ENCODE peak calls at places on chromosome 4, in four cellular contexts. M is HCT116, V is HepG2, W is K562. D is an unnamed sample.
A peak's percentile ranks its signal among the peaks of the same experiment; 100 is the strongest.

GRCh38 chr4:151407466-151408379 is 1.3 kb upstream of the FHIP1A start:
- DNase-seq in M (no peak), V (no peak), W (no peak), D (peak; percentile 28)

GRCh38 chr4:153152453-153153338 is 51.5 kb upstream of the TRIM2 start:
- DNase-seq in M (no peak), V (no peak), W (no peak), D (peak; percentile 77)

GRCh38 chr4:61533140-61533539 is 333.0 kb downstream of the ADGRL3 start:
- DNase-seq in M (no peak), V (no peak), W (no peak), D (no peak)

GRCh38 chr4:173009129-173009823 is 159.3 kb upstream of the GALNT7 start:
- DNase-seq in M (no peak), V (no peak), W (no peak), D (no peak)

GRCh38 chr4:114038762-114039392 is 59.4 kb upstream of the ARSJ start:
- DNase-seq in M (no peak), V (peak; percentile 9), W (no peak), D (no peak)

GRCh38 chr4:60863442-60863841 is 336.7 kb upstream of the ADGRL3 start:
- DNase-seq in M (no peak), V (no peak), W (no peak), D (no peak)

GRCh38 chr4:118973295-118973694 is 84.6 kb downstream of the SYNPO2 start:
- DNase-seq in M (no peak), V (no peak), W (no peak), D (no peak)

GRCh38 chr4:2254665-2255500 is 7.0 kb downstream of the MXD4 start:
- DNase-seq in M (no peak), V (no peak), W (no peak), D (peak; percentile 23)

GRCh38 chr4:156773648-156774357 is 197.8 kb downstream of the PDGFC start:
- DNase-seq in M (no peak), V (no peak), W (no peak), D (no peak)

GRCh38 chr4:140609548-140610425 is 41.0 kb upstream of the UCP1 start:
- DNase-seq in M (peak; percentile 41), V (peak; percentile 53), W (peak; percentile 22), D (peak; percentile 83)

GRCh38 chr4:25397305-25397704 is 20.2 kb downstream of the ANAPC4 start:
- DNase-seq in M (no peak), V (no peak), W (no peak), D (no peak)

GRCh38 chr4:100519205-100519604 is 1.4 kb upstream of the EMCN start:
- DNase-seq in M (no peak), V (no peak), W (no peak), D (no peak)

GRCh38 chr4:76539979-76540378 is 105.0 kb downstream of the SHROOM3 start:
- DNase-seq in M (no peak), V (no peak), W (no peak), D (no peak)
- TF ChIP-seq ELF1 in M (no peak), V (no peak), W (no peak), D (no peak)

DNA sequence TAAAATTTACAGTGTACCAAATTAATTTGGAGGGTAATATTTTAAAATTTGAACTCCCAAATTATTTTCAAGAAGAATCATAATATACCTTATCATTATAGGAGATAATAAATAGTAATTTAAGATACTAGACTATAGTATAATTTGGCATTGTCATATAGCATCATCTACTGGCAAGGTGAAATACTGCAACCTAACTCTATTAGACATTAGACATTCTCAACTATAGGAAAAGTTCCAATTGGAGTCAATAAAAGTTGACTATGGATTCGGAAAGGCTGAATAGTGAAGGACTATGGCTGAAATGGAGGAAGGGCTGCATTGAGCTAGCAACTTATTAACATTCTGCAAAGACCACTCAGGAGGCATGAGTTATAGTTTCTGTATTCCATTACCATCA is 113.0 kb downstream of the PRDM5 start:
- DNase-seq in M (no peak), V (no peak), W (no peak), D (no peak)
- TF ChIP-seq CTCF in M (peak; percentile 48), V (no peak), W (peak; percentile 38), D (peak; percentile 49)

GRCh38 chr4:65865489-65865888 is 195.2 kb upstream of the EPHA5 start:
- DNase-seq in M (no peak), V (peak; percentile 13), W (no peak), D (peak; percentile 2)
- TF ChIP-seq ELF1 in M (no peak), V (no peak), W (no peak), D (no peak)

DNA sequence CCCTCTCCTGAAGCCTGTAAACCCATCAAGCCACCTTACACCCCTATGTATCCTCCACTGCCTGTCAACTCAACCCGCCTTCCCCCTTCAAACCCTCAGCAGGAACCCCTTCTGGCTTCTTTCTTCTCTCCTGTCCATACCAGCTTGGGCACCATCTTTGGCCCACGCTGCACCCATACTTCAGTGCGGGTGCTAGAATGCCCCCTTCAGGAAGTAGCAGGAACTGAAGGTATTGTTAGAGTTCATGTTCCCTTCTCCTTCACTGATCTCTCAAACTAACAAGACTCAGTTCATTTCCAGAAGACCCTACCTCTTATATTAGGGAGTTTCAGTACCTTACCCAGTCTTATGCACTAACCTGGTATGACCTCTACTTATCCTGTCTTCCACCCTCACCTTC is 1.5 kb upstream of the UGT2B17 start:
- DNase-seq in M (no peak), V (no peak), W (no peak), D (no peak)
- TF ChIP-seq CTCF in M (peak; percentile 33), V (no peak), W (no peak), D (no peak)

GRCh38 chr4:126977306-126977705 is 655.5 kb upstream of the INTU start:
- DNase-seq in M (no peak), V (no peak), W (no peak), D (no peak)
- TF ChIP-seq ELF1 in M (no peak), V (no peak), W (no peak), D (no peak)

DNA sequence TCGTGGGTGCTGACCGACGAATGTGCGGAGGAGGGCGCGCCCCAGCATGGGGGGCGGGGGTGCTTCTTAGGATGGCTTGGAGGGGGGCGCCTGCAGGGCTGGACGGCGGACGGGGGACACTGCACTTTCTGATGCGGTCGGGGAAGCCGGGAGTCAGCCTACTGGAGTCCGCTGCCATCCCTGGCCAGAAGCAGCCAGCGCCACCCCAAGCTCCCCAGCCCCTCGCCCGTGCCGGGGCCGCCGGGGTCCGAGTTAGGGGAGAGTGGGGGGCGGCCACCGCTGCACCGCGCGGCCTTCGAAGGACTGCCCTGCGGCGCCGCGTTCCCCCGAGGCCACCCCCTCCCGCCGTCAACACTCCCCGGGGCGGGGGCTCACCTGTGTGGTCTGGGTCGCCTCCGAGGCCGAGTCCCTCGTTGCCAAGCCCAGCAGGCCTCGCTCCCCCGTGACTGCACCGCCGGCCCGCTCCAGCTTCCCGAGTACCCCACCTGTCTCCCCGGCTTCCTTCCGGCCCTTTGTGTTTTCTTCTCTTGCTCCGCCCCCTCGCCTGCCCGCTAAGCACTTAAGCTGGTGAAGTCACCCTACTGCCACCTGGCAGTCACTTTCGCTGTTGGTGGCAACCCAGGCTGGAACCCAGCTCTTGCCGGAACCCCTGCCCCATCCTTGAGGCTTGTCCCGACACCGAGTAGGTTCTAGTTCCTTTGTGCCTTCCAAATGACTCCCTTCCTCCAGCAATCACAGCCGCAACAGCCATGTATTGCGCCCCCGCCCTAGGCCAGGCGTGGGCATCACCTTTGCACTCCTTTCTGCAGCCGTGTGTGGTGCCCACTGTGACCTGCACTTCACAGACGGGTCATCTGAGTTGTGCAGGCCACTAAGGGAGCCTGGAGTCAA is at the start of gene OCIAD2:
- DNase-seq in M (peak; percentile 55), V (no peak), W (no peak), D (peak; percentile 89)
- TF ChIP-seq CTCF in M (peak; percentile 33), V (no peak), W (no peak), D (no peak)

GRCh38 chr4:56512166-56512565 is 6.6 kb downstream of the ARL9 start:
- DNase-seq in M (no peak), V (no peak), W (no peak), D (no peak)
- TF ChIP-seq ELF1 in M (no peak), V (no peak), W (no peak), D (no peak)

GRCh38 chr4:41644288-41644914 is 104.1 kb downstream of the PHOX2B start:
- DNase-seq in M (no peak), V (peak; percentile 3), W (peak; percentile 56), D (peak; percentile 75)
- TF ChIP-seq CTCF in M (no peak), V (peak; percentile 70), W (peak; percentile 75), D (peak; percentile 47)

DNA sequence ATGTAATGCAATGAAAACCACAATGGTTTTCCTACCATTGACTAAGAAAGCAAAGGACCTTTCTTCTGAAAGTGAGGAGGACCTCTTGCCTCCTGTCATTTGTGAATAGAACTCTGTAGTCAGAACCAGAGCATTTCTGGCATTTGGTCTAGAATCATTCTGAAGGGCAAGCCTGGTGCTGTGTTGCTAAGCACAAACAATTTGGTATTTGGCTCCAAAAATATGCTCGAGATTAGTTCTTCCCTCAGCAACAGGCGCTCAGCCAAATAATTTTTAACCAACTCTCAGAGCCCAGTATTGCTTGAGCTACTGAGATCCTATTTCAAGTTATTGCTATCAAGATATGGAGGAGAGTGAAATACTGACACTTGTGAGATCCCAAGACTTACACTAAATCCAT is 71.0 kb downstream of the SNCA start:
- DNase-seq in M (no peak), V (no peak), W (no peak), D (no peak)
- TF ChIP-seq ELF1 in M (no peak), V (no peak), W (no peak), D (no peak)

D was measured in SK-N-SH.